ENCODE peak calls at places on chromosome 20, in five cellular contexts. L is foreskin fibroblast, W is OCI-LY7, P is HL-60, U is stomach. C is an unnamed sample.

GRCh38 chr20:43975096-43975768 is 60.6 kb downstream of the TOX2 start:
- DNase-seq in L (peak), W (no peak), P (no peak), U (no peak), C (peak)

GRCh38 chr20:19025430-19026120 is 186.9 kb upstream of the SLC24A3 start:
- DNase-seq in L (no peak), W (no peak), P (no peak), U (no peak), C (no peak)

GRCh38 chr20:43824699-43825402 is 89.8 kb upstream of the TOX2 start:
- DNase-seq in L (no peak), W (no peak), P (no peak), U (no peak), C (no peak)

GRCh38 chr20:16692442-16692841 is 37.4 kb upstream of the SNRPB2 start:
- DNase-seq in L (peak), W (no peak), P (no peak), U (no peak), C (no peak)

GRCh38 chr20:33604991-33605370 is 57.1 kb upstream of the C20orf144 start:
- DNase-seq in L (no peak), W (no peak), P (no peak), U (no peak), C (no peak)

GRCh38 chr20:24584538-24585356 is 115.3 kb downstream of the SYNDIG1 start:
- DNase-seq in L (peak), W (peak), P (no peak), U (no peak), C (peak)

GRCh38 chr20:53413188-53413631 is 180.4 kb downstream of the ZNF217 start:
- DNase-seq in L (no peak), W (peak), P (no peak), U (peak), C (no peak)

GRCh38 chr20:16747291-16747811 is 807 bp upstream of the OTOR start:
- DNase-seq in L (no peak), W (no peak), P (no peak), U (peak), C (no peak)

GRCh38 chr20:1489764-1490436 is 1.3 kb downstream of the SIRPB2 start:
- DNase-seq in L (peak), W (no peak), P (peak), U (no peak), C (no peak)

GRCh38 chr20:52190437-52191131 is 995 bp downstream of the ZFP64 start:
- DNase-seq in L (peak), W (peak), P (peak), U (peak), C (no peak)

GRCh38 chr20:18705490-18705889 is 108.1 kb upstream of the SCP2D1 start:
- DNase-seq in L (peak), W (no peak), P (no peak), U (no peak), C (peak)

GRCh38 chr20:19396466-19397081 is 184.1 kb downstream of the SLC24A3 start:
- DNase-seq in L (no peak), W (no peak), P (no peak), U (no peak), C (no peak)

GRCh38 chr20:308427-309038 is 11.2 kb downstream of the ZCCHC3 start:
- DNase-seq in L (no peak), W (no peak), P (no peak), U (no peak), C (no peak)

GRCh38 chr20:61953037-61953788 is 112.5 kb downstream of the TAF4 start:
- DNase-seq in L (no peak), W (no peak), P (no peak), U (no peak), C (no peak)

GRCh38 chr20:44219287-44219686 is 8.7 kb upstream of the OSER1 start:
- DNase-seq in L (no peak), W (no peak), P (no peak), U (no peak), C (no peak)

GRCh38 chr20:4470375-4470774 is 251.3 kb upstream of the PRND start:
- DNase-seq in L (peak), W (no peak), P (no peak), U (no peak), C (peak)

GRCh38 chr20:43839793-43840199 is 74.9 kb upstream of the TOX2 start:
- DNase-seq in L (no peak), W (no peak), P (no peak), U (no peak), C (no peak)

GRCh38 chr20:19301142-19301541 is 88.7 kb downstream of the SLC24A3 start:
- DNase-seq in L (no peak), W (no peak), P (no peak), U (no peak), C (no peak)

GRCh38 chr20:40688129-40689099 is 622 bp downstream of the MAFB start:
- DNase-seq in L (no peak), W (no peak), P (no peak), U (no peak), C (no peak)

GRCh38 chr20:62183426-62184142 is 756 bp downstream of the MTG2 start:
- DNase-seq in L (no peak), W (no peak), P (no peak), U (no peak), C (no peak)

GRCh38 chr20:3738109-3739053 is 5.9 kb downstream of the HSPA12B start:
- DNase-seq in L (no peak), W (no peak), P (no peak), U (no peak), C (no peak)

GRCh38 chr20:25178563-25179438 is 16.7 kb upstream of the ENTPD6 start:
- DNase-seq in L (peak), W (peak), P (no peak), U (peak), C (peak)

GRCh38 chr20:34622821-34623451 is 54.0 kb downstream of the PIGU start:
- DNase-seq in L (no peak), W (no peak), P (peak), U (no peak), C (no peak)

GRCh38 chr20:33359399-33360261 is 41.7 kb downstream of the CDK5RAP1 start:
- DNase-seq in L (no peak), W (no peak), P (no peak), U (no peak), C (no peak)

GRCh38 chr20:39069976-39070375 is 107.8 kb downstream of the DHX35 start:
- DNase-seq in L (peak), W (no peak), P (no peak), U (no peak), C (no peak)

GRCh38 chr20:19727251-19727847 is 30.7 kb upstream of the RIN2 start:
- DNase-seq in L (no peak), W (no peak), P (no peak), U (no peak), C (no peak)

GRCh38 chr20:32534661-32535240 is 50.4 kb downstream of the NOL4L start:
- DNase-seq in L (no peak), W (peak), P (no peak), U (no peak), C (no peak)

GRCh38 chr20:7015257-7015656 is 247.8 kb downstream of the BMP2 start:
- DNase-seq in L (no peak), W (no peak), P (no peak), U (no peak), C (no peak)

GRCh38 chr20:62644802-62645496 is 2.6 kb downstream of the SLCO4A1 start:
- DNase-seq in L (no peak), W (no peak), P (no peak), U (peak), C (no peak)

GRCh38 chr20:51503376-51503775 is 39.1 kb downstream of the NFATC2 start:
- DNase-seq in L (no peak), W (no peak), P (no peak), U (no peak), C (no peak)

GRCh38 chr20:36173451-36173933 is 19.0 kb downstream of the EPB41L1 start:
- DNase-seq in L (no peak), W (no peak), P (peak), U (no peak), C (no peak)

GRCh38 chr20:33744181-33744580 is 12.4 kb downstream of the ZNF341 start:
- DNase-seq in L (no peak), W (no peak), P (no peak), U (no peak), C (no peak)

GRCh38 chr20:2692036-2692885 is at the start of gene EBF4:
- DNase-seq in L (no peak), W (peak), P (no peak), U (peak), C (no peak)

GRCh38 chr20:62845416-62845815 is 16.2 kb downstream of the TCFL5 start:
- DNase-seq in L (no peak), W (no peak), P (no peak), U (no peak), C (no peak)

GRCh38 chr20:3864518-3864917 is 17.9 kb downstream of the MAVS start:
- DNase-seq in L (no peak), W (no peak), P (no peak), U (no peak), C (no peak)

GRCh38 chr20:18928626-18929025 is 115.0 kb downstream of the SCP2D1 start:
- DNase-seq in L (no peak), W (no peak), P (no peak), U (peak), C (no peak)

GRCh38 chr20:38057351-38057972 is 23.9 kb downstream of the RPRD1B start:
- DNase-seq in L (peak), W (peak), P (peak), U (peak), C (no peak)

GRCh38 chr20:38059832-38060231 is 26.3 kb downstream of the RPRD1B start:
- DNase-seq in L (no peak), W (no peak), P (no peak), U (peak), C (no peak)

GRCh38 chr20:38063911-38064310 is 30.4 kb downstream of the RPRD1B start:
- DNase-seq in L (no peak), W (no peak), P (no peak), U (no peak), C (no peak)

GRCh38 chr20:38060536-38060935 is 27.0 kb downstream of the RPRD1B start:
- DNase-seq in L (no peak), W (no peak), P (no peak), U (no peak), C (no peak)

DNA sequence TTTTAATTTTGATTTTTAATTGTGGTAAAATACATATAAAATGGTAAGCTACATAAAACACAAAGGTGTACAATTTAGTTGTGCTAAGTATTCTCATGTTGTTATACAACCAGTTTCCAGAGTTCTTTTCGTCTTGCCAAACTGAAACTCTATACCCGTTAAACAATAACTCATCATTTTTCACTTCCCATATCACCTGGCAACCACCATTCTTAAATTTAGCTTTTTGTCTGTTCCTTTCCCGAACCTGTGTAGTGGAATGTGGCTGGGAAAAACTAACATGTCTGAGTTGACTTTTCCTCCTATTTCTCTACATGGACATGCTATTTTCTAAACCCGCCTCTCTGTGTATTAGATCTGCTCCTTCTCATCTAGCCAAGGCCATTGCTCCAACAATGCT is 27.6 kb downstream of the RPRD1B start:
- DNase-seq in L (no peak), W (no peak), P (no peak), U (no peak), C (no peak)
- TF ChIP-seq CTCF in L (no peak), W (no peak), P (no peak), U (no peak), C (no peak)

DNA sequence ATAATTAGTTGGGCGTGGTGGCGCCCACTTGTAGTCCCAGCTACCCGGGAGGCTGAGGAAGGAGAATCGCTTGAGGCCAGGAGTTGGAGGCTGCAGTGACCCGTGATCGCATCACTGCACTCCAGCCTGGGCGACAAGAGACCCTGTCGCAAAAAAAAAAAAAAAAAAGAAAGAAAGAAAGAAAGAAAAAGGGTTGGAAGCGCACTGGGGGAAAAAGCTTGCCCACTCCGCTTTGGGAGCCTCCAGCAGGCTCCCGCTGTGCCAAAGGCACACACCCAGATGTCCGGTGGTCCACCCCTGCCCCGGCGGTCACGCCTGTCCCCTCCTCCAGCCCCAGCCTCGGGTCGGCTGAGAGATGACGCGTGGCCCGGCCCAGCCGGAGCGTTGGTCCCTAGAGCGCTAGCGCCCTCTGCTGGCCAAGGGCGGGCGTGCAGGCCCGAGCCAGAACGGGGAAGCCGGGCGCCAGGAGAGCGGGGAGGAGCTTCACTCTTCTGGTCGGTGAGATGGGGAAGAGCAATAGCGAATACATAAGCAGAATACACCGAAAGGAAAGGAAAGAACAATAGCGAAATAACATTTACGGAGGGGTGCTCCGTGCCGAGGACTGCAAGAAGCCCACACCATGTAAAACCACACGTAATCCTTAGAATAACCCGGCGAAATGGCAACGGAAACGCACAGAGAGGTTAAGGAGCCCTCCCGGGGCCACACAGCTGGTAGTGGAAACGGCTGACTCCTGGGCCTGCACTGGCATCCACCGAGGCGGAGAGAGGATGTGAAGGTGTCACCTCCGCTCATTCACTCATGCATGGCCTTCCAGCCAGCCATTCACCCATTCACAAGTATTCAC is 41.7 kb downstream of the UBE2V1 start:
- DNase-seq in L (peak), W (peak), P (peak), U (peak), C (no peak)
- H3K4me3 ChIP-seq in L (peak), W (peak), P (peak), U (peak), C (peak)

GRCh38 chr20:37389844-37390275 is 43.9 kb downstream of the SRC start:
- DNase-seq in L (no peak), W (no peak), P (no peak), U (no peak), C (no peak)
- TF ChIP-seq CTCF in L (no peak), W (peak), P (no peak), U (no peak), C (no peak)

GRCh38 chr20:15507151-15507550 is 1066.1 kb downstream of the KIF16B start:
- DNase-seq in L (no peak), W (no peak), P (no peak), U (no peak), C (no peak)

GRCh38 chr20:15515706-15516105 is 1057.5 kb downstream of the KIF16B start:
- DNase-seq in L (no peak), W (no peak), P (no peak), U (no peak), C (no peak)

GRCh38 chr20:15511551-15511950 is 1061.7 kb downstream of the KIF16B start:
- DNase-seq in L (no peak), W (no peak), P (no peak), U (no peak), C (no peak)

GRCh38 chr20:15512916-15513315 is 1060.3 kb downstream of the KIF16B start:
- DNase-seq in L (no peak), W (no peak), P (no peak), U (no peak), C (no peak)
- H3K4me3 ChIP-seq in L (no peak), W (no peak), P (no peak), U (no peak), C (no peak)

GRCh38 chr20:57711826-57712225 is 2.0 kb upstream of the PMEPA1 start:
- DNase-seq in L (no peak), W (no peak), P (no peak), U (no peak), C (no peak)
- TF ChIP-seq CTCF in L (no peak), W (no peak), P (no peak), U (no peak), C (no peak)

DNA sequence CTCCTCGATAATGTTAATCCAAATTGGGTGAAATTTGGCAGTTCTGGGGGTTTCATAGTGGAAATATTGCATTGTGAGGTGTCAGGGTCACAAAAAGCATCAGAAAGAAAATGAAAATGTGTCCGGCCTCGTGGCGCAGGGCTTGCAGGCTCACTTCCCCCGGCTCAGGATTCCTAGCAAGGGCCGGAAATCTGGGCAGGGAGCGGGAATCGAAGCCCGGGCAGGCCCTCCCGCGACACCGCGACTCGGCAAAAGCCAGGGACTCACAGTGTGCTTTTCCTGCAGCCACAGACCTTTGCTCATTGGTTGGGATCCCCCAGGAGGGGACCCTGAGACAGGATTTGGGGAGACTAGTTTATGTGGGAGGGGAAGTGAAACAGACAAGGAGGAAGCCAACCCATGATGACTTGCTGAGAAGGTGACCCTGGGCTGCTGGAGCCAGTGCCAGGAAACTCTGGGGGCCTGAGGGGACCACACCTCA is 847 bp upstream of the CD93 start:
- DNase-seq in L (no peak), W (no peak), P (peak), U (no peak), C (no peak)
- H3K4me3 ChIP-seq in L (no peak), W (no peak), P (no peak), U (no peak), C (no peak)

GRCh38 chr20:21509597-21510331 is 4.1 kb downstream of the NKX2-2 start:
- DNase-seq in L (peak), W (no peak), P (no peak), U (no peak), C (no peak)
- TF ChIP-seq CTCF in L (peak), W (peak), P (no peak), U (no peak), C (no peak)

DNA sequence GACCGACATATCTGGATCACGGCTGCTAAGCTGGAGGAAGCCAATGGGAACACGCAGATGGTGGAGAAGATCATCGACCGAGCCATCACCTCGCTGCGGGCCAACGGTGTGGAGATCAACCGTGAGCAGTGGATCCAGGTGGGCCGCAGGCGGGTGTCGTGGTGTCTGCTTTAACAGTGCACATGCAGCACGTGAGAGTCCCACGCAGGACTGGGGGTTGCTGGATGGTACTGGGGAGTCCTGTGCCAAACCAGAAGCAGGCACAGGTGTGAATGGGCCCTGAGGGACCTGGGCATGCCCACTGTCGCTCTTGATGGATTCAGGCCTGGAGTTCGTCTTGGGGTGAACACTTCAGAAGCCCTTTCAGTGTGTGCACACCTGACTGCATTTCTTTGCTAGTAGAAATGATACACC is 24.6 kb upstream of the C20orf204 start:
- DNase-seq in L (no peak), W (no peak), P (no peak), U (no peak), C (no peak)
- H3K4me3 ChIP-seq in L (no peak), W (no peak), P (no peak), U (no peak), C (no peak)

DNA sequence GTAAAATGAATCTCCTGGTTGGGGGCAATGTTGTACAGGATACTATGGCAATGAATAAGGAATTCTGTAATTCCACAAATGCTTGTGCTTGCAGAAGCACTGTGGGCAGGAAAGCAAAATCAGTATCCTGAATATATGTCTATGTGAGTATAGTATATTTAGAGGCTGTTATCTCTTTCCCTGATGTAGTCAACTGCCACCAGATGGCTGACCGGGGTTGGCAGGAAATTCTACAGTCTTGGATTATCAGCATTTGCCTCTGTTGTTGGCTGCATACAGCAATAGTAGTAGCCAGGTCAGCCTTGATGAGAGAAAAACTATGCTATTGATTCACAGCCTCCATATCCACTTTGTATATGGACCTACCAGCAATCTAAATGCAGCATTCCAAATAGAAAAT is 425.1 kb upstream of the JAG1 start:
- DNase-seq in L (no peak), W (no peak), P (no peak), U (no peak), C (no peak)
- TF ChIP-seq CTCF in L (no peak), W (no peak), P (no peak), U (no peak), C (no peak)